ENCODE peak calls at places on chromosomes 3 and 15, in seven cellular contexts. F is pancreas; Q is neural progenitor cell; B is A549; Z is ovary; H is epithelial cell of prostate; I is CD8-positive, alpha-beta memory T cell. J is an unnamed sample.

GRCh38 chr15:45199136-45199810 is 11.5 kb upstream of the SHF start:
- DNase-seq in F (peak; percentile 44), Q (peak; percentile 57), B (no peak), Z (no peak), H (no peak), I (no peak), J (no peak)

GRCh38 chr3:121594850-121595249 is 1.7 kb downstream of the FBXO40 start:
- DNase-seq in F (no peak), Q (no peak), B (no peak), Z (no peak), H (no peak), I (no peak), J (no peak)

GRCh38 chr15:65824031-65824743 is 32.1 kb upstream of the DENND4A start:
- DNase-seq in F (peak; percentile 60), Q (peak; percentile 67), B (peak; percentile 88), Z (no peak), H (peak; percentile 6), I (no peak), J (peak; percentile 16)

GRCh38 chr3:37492977-37493471 is 318.6 kb upstream of the LRRFIP2 start:
- DNase-seq in F (no peak), Q (no peak), B (no peak), Z (no peak), H (no peak), I (no peak), J (no peak)

GRCh38 chr15:91549581-91549980 is 303.9 kb upstream of the SLCO3A1 start:
- DNase-seq in F (no peak), Q (no peak), B (no peak), Z (no peak), H (no peak), I (no peak), J (no peak)

GRCh38 chr3:45491344-45491743 is 103.0 kb downstream of the LARS2 start:
- DNase-seq in F (no peak), Q (no peak), B (no peak), Z (no peak), H (no peak), I (no peak), J (no peak)

GRCh38 chr3:50292924-50293801 is 934 bp upstream of the IFRD2 start:
- DNase-seq in F (peak; percentile 58), Q (peak; percentile 21), B (no peak), Z (peak; percentile 60), H (no peak), I (no peak), J (no peak)

GRCh38 chr15:101137312-101137940 is 114.4 kb downstream of the CHSY1 start:
- DNase-seq in F (no peak), Q (no peak), B (no peak), Z (no peak), H (no peak), I (peak; percentile 26), J (no peak)

GRCh38 chr15:40343512-40343911 is 2.8 kb upstream of the CCDC9B start:
- DNase-seq in F (no peak), Q (no peak), B (no peak), Z (no peak), H (peak; percentile 68), I (no peak), J (no peak)

GRCh38 chr15:74978077-74978476 is 17.3 kb upstream of the SCAMP5 start:
- DNase-seq in F (no peak), Q (no peak), B (no peak), Z (no peak), H (no peak), I (no peak), J (no peak)

GRCh38 chr15:72222433-72222832 is 8.6 kb downstream of the PKM start:
- DNase-seq in F (no peak), Q (no peak), B (peak; percentile 95), Z (no peak), H (peak; percentile 81), I (no peak), J (peak; percentile 42)

GRCh38 chr3:120093923-120094775 is at the start of gene GSK3B:
- DNase-seq in F (peak; percentile 80), Q (peak; percentile 92), B (peak; percentile 37), Z (peak; percentile 100), H (no peak), I (peak; percentile 87), J (peak; percentile 78)

GRCh38 chr3:42214565-42215283 is 51.3 kb downstream of the CCK start:
- DNase-seq in F (no peak), Q (no peak), B (no peak), Z (no peak), H (no peak), I (no peak), J (no peak)

GRCh38 chr3:120021523-120021922 is 72.7 kb downstream of the GSK3B start:
- DNase-seq in F (no peak), Q (no peak), B (no peak), Z (no peak), H (no peak), I (no peak), J (no peak)

GRCh38 chr3:9746330-9746729 is 3.4 kb upstream of the OGG1 start:
- DNase-seq in F (no peak), Q (no peak), B (no peak), Z (no peak), H (no peak), I (no peak), J (no peak)

GRCh38 chr3:114624676-114625181 is 330.9 kb downstream of the TIGIT start:
- DNase-seq in F (peak; percentile 77), Q (no peak), B (peak; percentile 68), Z (peak; percentile 91), H (peak; percentile 58), I (no peak), J (peak; percentile 93)

GRCh38 chr3:99999541-99999940 is 114.8 kb downstream of the FILIP1L start:
- DNase-seq in F (no peak), Q (no peak), B (no peak), Z (no peak), H (no peak), I (no peak), J (no peak)
- H3K27ac ChIP-seq in F (no peak overlapping the region), Q (no peak overlapping the region), B (no peak overlapping the region), Z (no peak overlapping the region), H (no peak overlapping the region), I (no peak overlapping the region), J (no peak overlapping the region)

GRCh38 chr3:29331830-29332637 is 51.2 kb downstream of the RBMS3 start:
- DNase-seq in F (no peak), Q (no peak), B (no peak), Z (no peak), H (peak; percentile 20), I (no peak), J (no peak)

GRCh38 chr3:29331035-29331434 is 50.2 kb downstream of the RBMS3 start:
- DNase-seq in F (no peak), Q (no peak), B (no peak), Z (no peak), H (no peak), I (no peak), J (no peak)

GRCh38 chr3:29333520-29333919 is 52.6 kb downstream of the RBMS3 start:
- DNase-seq in F (no peak), Q (no peak), B (no peak), Z (no peak), H (no peak), I (no peak), J (no peak)

GRCh38 chr3:29334652-29335189 is 53.9 kb downstream of the RBMS3 start:
- DNase-seq in F (no peak), Q (no peak), B (no peak), Z (no peak), H (no peak), I (no peak), J (no peak)

GRCh38 chr3:29329986-29330514 is 49.2 kb downstream of the RBMS3 start:
- DNase-seq in F (no peak), Q (no peak), B (no peak), Z (no peak), H (no peak), I (no peak), J (no peak)
- H3K27ac ChIP-seq in F (no peak overlapping the region), Q (no peak overlapping the region), B (peak overlapping the region; percentile 9), Z (no peak overlapping the region), H (no peak overlapping the region), I (no peak overlapping the region), J (no peak overlapping the region)

GRCh38 chr15:76945494-76945893 is 13.9 kb downstream of the RCN2 start:
- DNase-seq in F (no peak), Q (no peak), B (no peak), Z (no peak), H (no peak), I (no peak), J (no peak)

GRCh38 chr15:76954744-76955143 is 23.2 kb downstream of the RCN2 start:
- DNase-seq in F (no peak), Q (no peak), B (no peak), Z (no peak), H (no peak), I (no peak), J (no peak)

GRCh38 chr15:76947454-76947853 is 15.9 kb downstream of the RCN2 start:
- DNase-seq in F (no peak), Q (no peak), B (no peak), Z (no peak), H (no peak), I (no peak), J (no peak)

GRCh38 chr15:76953913-76954312 is 22.4 kb downstream of the RCN2 start:
- DNase-seq in F (no peak), Q (no peak), B (no peak), Z (no peak), H (no peak), I (no peak), J (no peak)

GRCh38 chr15:76951161-76951714 is 19.7 kb downstream of the RCN2 start:
- DNase-seq in F (no peak), Q (no peak), B (no peak), Z (no peak), H (no peak), I (no peak), J (no peak)
- H3K27ac ChIP-seq in F (no peak overlapping the region), Q (no peak overlapping the region), B (no peak overlapping the region), Z (no peak overlapping the region), H (no peak overlapping the region), I (no peak overlapping the region), J (peak overlapping the region; percentile 60)

GRCh38 chr3:3105246-3105645 is 4.9 kb downstream of the IL5RA start:
- DNase-seq in F (no peak), Q (no peak), B (no peak), Z (no peak), H (no peak), I (no peak), J (no peak)
- H3K27ac ChIP-seq in F (no peak overlapping the region), Q (no peak overlapping the region), B (no peak overlapping the region), Z (no peak overlapping the region), H (no peak overlapping the region), I (no peak overlapping the region), J (no peak overlapping the region)

DNA sequence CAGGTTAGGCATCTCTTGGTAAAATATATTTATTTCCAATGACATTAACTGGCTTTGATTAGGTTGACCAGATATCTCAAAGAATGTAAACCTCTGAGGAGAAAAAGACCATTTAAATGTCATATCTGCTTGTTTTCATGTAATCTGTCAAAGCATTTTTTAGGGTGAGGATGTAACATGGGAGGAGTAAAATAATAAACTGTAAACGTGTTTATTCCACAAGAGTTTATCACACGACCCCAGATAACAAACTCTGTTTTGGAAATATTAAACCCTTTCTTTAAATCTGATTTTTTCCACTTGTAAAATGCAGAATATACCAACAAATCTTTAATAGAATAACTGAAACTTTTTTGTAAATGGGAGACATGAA is 1.6 kb downstream of the TM4SF1 start:
- DNase-seq in F (no peak), Q (no peak), B (no peak), Z (no peak), H (no peak), I (no peak), J (no peak)
- H3K27ac ChIP-seq in F (peak overlapping the region; percentile 59), Q (no peak overlapping the region), B (peak overlapping the region; percentile 88), Z (no peak overlapping the region), H (peak overlapping the region; percentile 91), I (no peak overlapping the region), J (no peak overlapping the region)